ENCODE peak calls at places on chromosomes 2 and 18, in eight cellular contexts. Z is non-pigmented ciliary epithelial cell, X is H54, O is T-helper 2 cell, Y is D341Med, R is NCI-H748 treated with DMSO at 0.1 percent for 48 hours, T is NCI-H345, V is sigmoid colon. I is an unnamed sample.
A peak's percentile ranks its signal among the peaks of the same experiment; 100 is the strongest.

GRCh38 chr2:70565039-70565731 is 11.6 kb upstream of the TGFA start:
- DNase-seq in Y (no peak), T (no peak), O (no peak), V (no peak), Z (no peak), R (no peak), X (no peak), I (no peak)

GRCh38 chr2:64526034-64526433 is 1.9 kb downstream of the AFTPH start:
- DNase-seq in R (no peak), Z (no peak), O (no peak), Y (no peak), X (no peak), V (no peak), T (no peak), I (no peak)

GRCh38 chr2:181849601-181850000 is 41.9 kb upstream of the ITPRID2 start:
- DNase-seq in X (no peak), Z (no peak), R (no peak), V (no peak), Y (no peak), T (no peak), O (no peak), I (no peak)

GRCh38 chr18:48540329-48541025 is 1.6 kb downstream of the CTIF start:
- DNase-seq in Z (no peak), V (peak; percentile 86), O (peak; percentile 43), T (peak; percentile 51), Y (peak; percentile 85), R (no peak), X (peak; percentile 47), I (no peak)

GRCh38 chr2:224127871-224128501 is 88.9 kb upstream of the SERPINE2 start:
- DNase-seq in Y (no peak), Z (no peak), R (no peak), X (no peak), O (no peak), T (no peak), V (no peak), I (no peak)

GRCh38 chr2:106890611-106891010 is 4.6 kb upstream of the ST6GAL2 start:
- DNase-seq in V (no peak), X (no peak), Y (no peak), T (no peak), Z (no peak), O (no peak), R (no peak), I (no peak)

GRCh38 chr18:79123948-79124347 is 54.8 kb downstream of the ATP9B start:
- DNase-seq in T (no peak), O (no peak), V (no peak), R (no peak), Z (no peak), X (no peak), Y (no peak), I (no peak)

GRCh38 chr2:241372376-241372992 is 16.4 kb downstream of the FARP2 start:
- DNase-seq in T (peak; percentile 48), R (no peak), X (no peak), Z (no peak), V (no peak), Y (no peak), O (no peak), I (no peak)

GRCh38 chr2:20472569-20472968 is 25.7 kb downstream of the RHOB start:
- DNase-seq in X (no peak), V (no peak), T (no peak), Z (no peak), O (no peak), R (no peak), Y (no peak), I (no peak)

GRCh38 chr2:142682528-142682927 is 194.9 kb upstream of the KYNU start:
- DNase-seq in Z (peak; percentile 8), X (no peak), Y (no peak), O (no peak), R (no peak), T (no peak), V (no peak), I (no peak)

GRCh38 chr2:170362895-170363582 is 185.1 kb downstream of the MYO3B start:
- DNase-seq in T (peak; percentile 20), Z (no peak), O (no peak), Y (no peak), V (no peak), R (peak; percentile 25), X (no peak), I (no peak)

GRCh38 chr2:182618672-182619079 is 97.4 kb upstream of the DNAJC10 start:
- DNase-seq in O (no peak), V (no peak), Y (no peak), X (no peak), Z (no peak), T (no peak), R (no peak), I (no peak)

GRCh38 chr2:209431701-209432100 is 7.9 kb downstream of the MAP2 start:
- DNase-seq in V (no peak), X (no peak), T (no peak), Z (peak; percentile 15), R (no peak), O (no peak), Y (no peak), I (no peak)

GRCh38 chr2:10930731-10931516 is 19.2 kb downstream of the KCNF1 start:
- DNase-seq in Y (no peak), R (no peak), V (no peak), X (no peak), Z (no peak), O (no peak), T (no peak), I (no peak)

GRCh38 chr18:37253424-37254255 is 312.0 kb downstream of the CELF4 start:
- DNase-seq in R (no peak), V (no peak), Z (no peak), T (peak; percentile 78), X (no peak), O (no peak), Y (peak; percentile 96), I (peak; percentile 70)

GRCh38 chr2:62014102-62014501 is 108.6 kb downstream of the COMMD1 start:
- DNase-seq in R (no peak), Z (peak; percentile 13), O (no peak), Y (peak; percentile 75), X (no peak), T (no peak), V (peak; percentile 92), I (no peak)

GRCh38 chr2:126571403-126571802 is 84.6 kb upstream of the GYPC start:
- DNase-seq in Z (no peak), O (no peak), X (no peak), T (no peak), V (no peak), R (no peak), Y (no peak), I (no peak)

GRCh38 chr2:109353806-109354745 is 225.1 kb downstream of the SH3RF3 start:
- DNase-seq in O (no peak), T (no peak), V (peak; percentile 26), Y (no peak), X (no peak), R (no peak), Z (no peak), I (no peak)

GRCh38 chr2:176813526-176814179 is 398.9 kb upstream of the HNRNPA3 start:
- DNase-seq in Y (no peak), R (no peak), V (no peak), O (no peak), Z (no peak), T (no peak), X (no peak), I (no peak)

GRCh38 chr2:6872412-6872811 is 5.2 kb upstream of the RSAD2 start:
- DNase-seq in Z (no peak), V (no peak), T (no peak), X (no peak), Y (no peak), O (no peak), R (no peak), I (no peak)

I was measured in NCI-H774.